ENCODE peak calls at places on chromosomes 16 and 17, in four cellular contexts. J is K562, C is GM12878, V is HepG2. T is an unnamed sample.
A peak's percentile ranks its signal among the peaks of the same experiment; 100 is the strongest.

GRCh38 chr16:86277236-86277635 is 233.1 kb upstream of the FOXF1 start:
- DNase-seq in V (no peak), J (no peak), C (no peak), T (peak; percentile 47)

GRCh38 chr16:84281077-84281476 is 13.6 kb upstream of the WFDC1 start:
- DNase-seq in V (no peak), J (peak; percentile 62), C (no peak), T (peak; percentile 40)

GRCh38 chr16:53509906-53510703 is 7.1 kb upstream of the AKTIP start:
- DNase-seq in C (no peak), V (peak; percentile 67), J (peak; percentile 70), T (peak; percentile 57)

GRCh38 chr16:11006666-11007065 is 62.3 kb downstream of the CLEC16A start:
- DNase-seq in J (no peak), V (no peak), C (no peak), T (no peak)

GRCh38 chr16:4501071-4501478 is 24.9 kb downstream of the HMOX2 start:
- DNase-seq in J (no peak), C (no peak), V (peak; percentile 41), T (no peak)

GRCh38 chr17:67466251-67466650 is 89.2 kb downstream of the PITPNC1 start:
- DNase-seq in V (no peak), J (no peak), C (no peak), T (no peak)

GRCh38 chr17:67027031-67027628 is 17.2 kb upstream of the CACNG1 start:
- DNase-seq in V (no peak), C (no peak), J (no peak), T (no peak)

GRCh38 chr16:81505011-81505660 is 60.5 kb downstream of the CMIP start:
- DNase-seq in V (no peak), J (peak; percentile 97), C (peak; percentile 72), T (no peak)

GRCh38 chr16:69194488-69194887 is 7.5 kb downstream of the SNTB2 start:
- DNase-seq in J (no peak), C (no peak), V (no peak), T (no peak)

GRCh38 chr17:83082435-83082834 is 3.0 kb downstream of the METRNL start:
- DNase-seq in C (no peak), J (no peak), V (no peak), T (no peak)

GRCh38 chr16:11094075-11094593 is 149.8 kb downstream of the CLEC16A start:
- DNase-seq in V (no peak), J (peak; percentile 89), C (peak; percentile 53), T (no peak)

GRCh38 chr16:27378871-27379580 is 22.9 kb upstream of the IL21R start:
- DNase-seq in V (no peak), J (no peak), C (no peak), T (no peak)

GRCh38 chr17:82085031-82085861 is 12.8 kb downstream of the FASN start:
- DNase-seq in J (no peak), C (no peak), V (no peak), T (no peak)

GRCh38 chr16:66324785-66325184 is 41.7 kb upstream of the CDH5 start:
- DNase-seq in C (no peak), V (peak; percentile 23), J (peak; percentile 29), T (peak; percentile 74)

GRCh38 chr17:7548585-7549400 is at the start of gene TNFSF12:
- DNase-seq in V (no peak), J (peak; percentile 65), C (no peak), T (peak; percentile 67)

GRCh38 chr16:72821551-72821950 is 226.4 kb downstream of the ZFHX3 start:
- DNase-seq in C (no peak), J (no peak), V (no peak), T (no peak)

GRCh38 chr16:89482087-89482823 is 8.1 kb downstream of the ANKRD11 start:
- DNase-seq in C (no peak), J (no peak), V (no peak), T (no peak)

GRCh38 chr17:83156408-83156807 is 77.0 kb downstream of the METRNL start:
- DNase-seq in C (no peak), V (no peak), J (no peak), T (no peak)

GRCh38 chr16:22665048-22665797 is 148.7 kb upstream of the HS3ST2 start:
- DNase-seq in C (no peak), J (no peak), V (no peak), T (no peak)

GRCh38 chr16:50836121-50836541 is 94.2 kb downstream of the CYLD start:
- DNase-seq in V (no peak), C (no peak), J (no peak), T (no peak)

GRCh38 chr17:79073706-79074088 is 927 bp upstream of the ENGASE start:
- DNase-seq in C (no peak), V (peak; percentile 66), J (no peak), T (no peak)

GRCh38 chr16:58652741-58653140 is 23.1 kb upstream of the CNOT1 start:
- DNase-seq in J (no peak), C (no peak), V (peak; percentile 57), T (peak; percentile 78)

GRCh38 chr17:29977836-29978235 is 36.4 kb downstream of the EFCAB5 start:
- DNase-seq in V (no peak), C (no peak), J (no peak), T (no peak)

GRCh38 chr16:3673201-3673600 is 18.7 kb downstream of the DNASE1 start:
- DNase-seq in C (no peak), V (no peak), J (no peak), T (no peak)

GRCh38 chr17:31497994-31498826 is 106.7 kb downstream of the RAB11FIP4 start:
- DNase-seq in J (peak; percentile 75), V (peak; percentile 81), C (no peak), T (no peak)

GRCh38 chr16:31421587-31421986 is 6.6 kb downstream of the COX6A2 start:
- DNase-seq in C (peak; percentile 34), V (no peak), J (no peak), T (no peak)

GRCh38 chr16:4051591-4051990 is 64.7 kb downstream of the ADCY9 start:
- DNase-seq in V (no peak), C (no peak), J (no peak), T (no peak)

GRCh38 chr17:63841350-63842172 is 924 bp downstream of the SMARCD2 start:
- DNase-seq in V (peak; percentile 36), J (peak; percentile 59), C (no peak), T (peak; percentile 25)

GRCh38 chr17:16439303-16439791 is 24.0 kb downstream of the TRPV2 start:
- DNase-seq in J (no peak), C (no peak), V (no peak), T (no peak)

GRCh38 chr17:11668633-11669032 is 70.4 kb downstream of the DNAH9 start:
- DNase-seq in J (no peak), C (no peak), V (no peak), T (peak; percentile 16)

DNA sequence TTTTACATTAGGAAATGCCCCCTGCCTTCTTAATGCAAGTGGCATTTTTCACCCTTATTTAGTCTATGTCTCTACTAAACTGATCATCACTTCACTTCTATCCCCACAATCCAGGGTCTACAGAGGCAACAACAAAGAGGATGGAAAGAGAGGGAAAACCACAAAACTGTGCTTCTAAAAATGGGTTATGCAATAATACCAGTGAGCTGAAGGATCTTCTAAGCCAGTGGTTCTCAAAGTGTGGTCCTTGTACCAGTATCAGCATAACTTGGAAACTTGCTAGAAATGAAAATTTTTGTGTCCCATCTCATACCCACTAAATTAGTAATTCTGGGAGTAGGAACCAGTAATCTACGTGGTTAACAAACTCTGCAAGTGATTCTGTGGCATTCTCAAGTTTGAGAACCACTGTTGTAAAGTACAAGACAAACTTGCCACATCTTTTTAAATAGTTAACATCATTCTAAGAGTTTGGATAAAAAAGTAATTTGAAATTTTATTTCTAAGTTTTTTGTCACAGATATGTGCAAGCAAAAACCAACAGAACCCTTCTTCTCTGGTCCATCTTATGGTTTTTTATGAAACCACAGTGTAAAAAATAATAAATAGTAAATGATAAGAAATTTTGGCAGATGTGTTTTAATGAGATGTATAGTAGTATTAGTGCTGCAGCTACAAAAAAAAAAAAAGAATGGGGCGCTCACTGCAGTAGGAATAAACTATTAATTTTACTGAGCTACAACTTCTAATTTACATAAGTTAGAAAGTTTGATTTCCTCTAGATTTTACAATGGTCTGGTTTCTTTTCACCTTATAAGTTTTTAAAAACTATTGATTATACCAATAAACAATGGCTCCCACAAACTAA is 16.2 kb downstream of the CDC27 start:
- DNase-seq in V (no peak), C (no peak), J (no peak), T (no peak)
- TF ChIP-seq ETV6 in V (no peak), C (no peak), J (no peak), T (no peak)

GRCh38 chr16:87721622-87722565 is 43.9 kb downstream of the KLHDC4 start:
- DNase-seq in C (no peak), V (no peak), J (peak; percentile 98), T (no peak)
- TF ChIP-seq ESRRA in C (no peak), V (no peak), J (peak; percentile 99), T (no peak)

DNA sequence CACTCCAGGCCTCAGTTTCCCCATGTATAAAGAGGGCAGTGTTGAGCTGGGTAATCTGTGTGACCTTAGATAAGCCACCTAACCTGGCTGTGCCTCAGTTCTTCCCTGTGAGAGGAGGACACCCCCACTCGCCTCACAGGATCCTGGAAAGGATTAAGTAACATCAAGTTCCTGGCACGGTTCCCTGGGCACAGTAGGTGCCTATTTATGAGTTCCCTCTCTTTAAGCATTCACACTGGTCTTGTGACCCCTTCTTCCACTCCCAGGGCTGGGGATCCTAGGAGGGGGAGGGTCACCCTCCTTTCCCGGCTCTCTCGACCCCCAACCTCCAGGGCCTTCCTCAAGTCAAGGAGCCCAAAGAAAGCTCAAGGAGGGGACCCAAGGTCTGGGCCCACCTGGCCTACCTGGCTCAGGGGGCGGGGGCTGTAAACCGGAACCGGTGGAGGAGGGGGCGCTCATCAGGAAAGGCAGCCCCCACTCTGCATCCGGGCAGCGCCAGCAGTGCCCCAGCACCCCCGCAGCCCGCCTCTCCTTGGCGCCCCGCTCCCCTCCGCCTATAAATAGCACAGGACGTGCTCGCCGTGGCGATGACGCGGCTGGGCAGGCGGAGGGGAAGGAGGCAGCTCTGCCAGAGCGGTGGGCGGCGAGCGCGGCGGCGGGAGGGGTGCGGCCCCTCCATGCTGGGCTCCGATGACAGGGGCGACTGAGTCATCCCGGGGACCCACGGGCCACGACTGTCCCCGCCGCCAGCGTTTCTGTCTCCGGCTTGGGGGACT is 9.4 kb downstream of the RPL19 start:
- DNase-seq in V (no peak), C (no peak), J (no peak), T (peak; percentile 61)
- TF ChIP-seq MAX in V (no peak), C (no peak), J (no peak), T (peak; percentile 10)

DNA sequence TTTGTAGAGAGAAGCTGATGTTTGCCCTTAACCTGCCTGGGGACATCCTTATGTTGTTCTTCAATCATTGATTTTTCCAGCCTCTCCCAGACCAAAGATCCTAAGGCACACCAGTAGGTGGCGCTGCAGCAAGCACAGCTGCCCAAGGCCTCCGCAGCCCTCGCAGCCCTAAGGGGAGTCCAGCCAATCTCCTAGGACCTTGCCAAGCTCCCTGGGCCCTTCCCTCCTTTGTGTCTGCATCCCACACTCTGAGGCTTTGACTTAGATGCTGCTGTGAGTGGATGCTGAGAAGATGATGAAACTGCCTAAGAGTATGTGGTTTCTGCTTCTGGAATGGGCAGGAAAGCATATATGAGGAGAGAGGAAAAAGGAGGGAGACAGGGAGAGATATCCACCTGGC is 47.1 kb downstream of the SPACA3 start:
- DNase-seq in J (peak; percentile 69), V (no peak), C (no peak), T (peak; percentile 85)
- TF ChIP-seq ETV6 in J (no peak), V (no peak), C (no peak), T (no peak)

GRCh38 chr17:73455767-73456166 is 144.0 kb upstream of the CDC42EP4 start:
- DNase-seq in J (no peak), C (no peak), V (no peak), T (no peak)
- TF ChIP-seq ESRRA in J (no peak), C (no peak), V (no peak), T (no peak)